ENCODE peak calls at places on chromosome 1, in ten cellular contexts. One of them, this sample, is unnamed.

GRCh38 chr1:177170756-177171535 is at the start of gene BRINP2:
- DNase-seq in fibroblast of lung: peak
- DNase-seq in stomach: peak
- DNase-seq in breast epithelium: peak
- DNase-seq in A549: peak
- DNase-seq in thyroid gland: peak
- DNase-seq in lower lobe of right lung: no peak
- DNase-seq in heart right ventricle: peak
- DNase-seq in PC-9: no peak
- DNase-seq in MM.1S: peak
- DNase-seq in this sample: no peak

GRCh38 chr1:180365039-180365438 is 135.0 kb downstream of the LHX4 start:
- DNase-seq in fibroblast of lung: no peak
- DNase-seq in stomach: no peak
- DNase-seq in breast epithelium: no peak
- DNase-seq in A549: no peak
- DNase-seq in thyroid gland: no peak
- DNase-seq in lower lobe of right lung: no peak
- DNase-seq in heart right ventricle: no peak
- DNase-seq in PC-9: no peak
- DNase-seq in MM.1S: peak
- DNase-seq in this sample: no peak

GRCh38 chr1:48038273-48038767 is 41.1 kb upstream of the TRABD2B start:
- DNase-seq in fibroblast of lung: no peak
- DNase-seq in stomach: no peak
- DNase-seq in breast epithelium: no peak
- DNase-seq in A549: no peak
- DNase-seq in thyroid gland: no peak
- DNase-seq in lower lobe of right lung: no peak
- DNase-seq in heart right ventricle: no peak
- DNase-seq in PC-9: no peak
- DNase-seq in MM.1S: no peak
- DNase-seq in this sample: no peak

GRCh38 chr1:223320959-223321358 is 43.0 kb downstream of the SUSD4 start:
- DNase-seq in fibroblast of lung: no peak
- DNase-seq in stomach: no peak
- DNase-seq in breast epithelium: no peak
- DNase-seq in A549: no peak
- DNase-seq in thyroid gland: no peak
- DNase-seq in lower lobe of right lung: no peak
- DNase-seq in heart right ventricle: no peak
- DNase-seq in PC-9: no peak
- DNase-seq in MM.1S: no peak
- DNase-seq in this sample: no peak

GRCh38 chr1:199312626-199313025 is 673.8 kb downstream of the PTPRC start:
- DNase-seq in fibroblast of lung: no peak
- DNase-seq in stomach: no peak
- DNase-seq in breast epithelium: no peak
- DNase-seq in A549: no peak
- DNase-seq in thyroid gland: no peak
- DNase-seq in lower lobe of right lung: no peak
- DNase-seq in heart right ventricle: no peak
- DNase-seq in PC-9: no peak
- DNase-seq in MM.1S: peak
- DNase-seq in this sample: no peak

GRCh38 chr1:227388771-227389170 is 70.5 kb upstream of the CDC42BPA start:
- DNase-seq in fibroblast of lung: peak
- DNase-seq in stomach: no peak
- DNase-seq in breast epithelium: no peak
- DNase-seq in A549: no peak
- DNase-seq in thyroid gland: no peak
- DNase-seq in lower lobe of right lung: no peak
- DNase-seq in heart right ventricle: no peak
- DNase-seq in PC-9: peak
- DNase-seq in MM.1S: no peak
- DNase-seq in this sample: no peak

GRCh38 chr1:110196917-110197782 is 13.0 kb upstream of the KCNC4 start:
- DNase-seq in fibroblast of lung: no peak
- DNase-seq in stomach: peak
- DNase-seq in breast epithelium: no peak
- DNase-seq in A549: peak
- DNase-seq in thyroid gland: peak
- DNase-seq in lower lobe of right lung: no peak
- DNase-seq in heart right ventricle: no peak
- DNase-seq in PC-9: peak
- DNase-seq in MM.1S: peak
- DNase-seq in this sample: peak

GRCh38 chr1:47725732-47726495 is 271.3 kb downstream of the TRABD2B start:
- DNase-seq in fibroblast of lung: peak
- DNase-seq in stomach: peak
- DNase-seq in breast epithelium: peak
- DNase-seq in A549: peak
- DNase-seq in thyroid gland: peak
- DNase-seq in lower lobe of right lung: peak
- DNase-seq in heart right ventricle: peak
- DNase-seq in PC-9: peak
- DNase-seq in MM.1S: peak
- DNase-seq in this sample: no peak

GRCh38 chr1:162270016-162270415 is 106.6 kb downstream of the SPATA46 start:
- DNase-seq in fibroblast of lung: no peak
- DNase-seq in stomach: no peak
- DNase-seq in breast epithelium: no peak
- DNase-seq in A549: no peak
- DNase-seq in thyroid gland: no peak
- DNase-seq in lower lobe of right lung: no peak
- DNase-seq in heart right ventricle: no peak
- DNase-seq in PC-9: no peak
- DNase-seq in MM.1S: no peak
- DNase-seq in this sample: no peak

GRCh38 chr1:37762516-37762915 is 2.4 kb downstream of the EPHA10 start:
- DNase-seq in fibroblast of lung: no peak
- DNase-seq in stomach: no peak
- DNase-seq in breast epithelium: no peak
- DNase-seq in A549: no peak
- DNase-seq in thyroid gland: no peak
- DNase-seq in lower lobe of right lung: no peak
- DNase-seq in heart right ventricle: no peak
- DNase-seq in PC-9: no peak
- DNase-seq in MM.1S: no peak
- DNase-seq in this sample: no peak

GRCh38 chr1:37763791-37764741 is 854 bp downstream of the EPHA10 start:
- DNase-seq in fibroblast of lung: peak
- DNase-seq in stomach: no peak
- DNase-seq in breast epithelium: no peak
- DNase-seq in A549: no peak
- DNase-seq in thyroid gland: peak
- DNase-seq in lower lobe of right lung: no peak
- DNase-seq in heart right ventricle: peak
- DNase-seq in PC-9: no peak
- DNase-seq in MM.1S: peak
- DNase-seq in this sample: no peak

GRCh38 chr1:37765937-37766664 is 1.2 kb upstream of the EPHA10 start:
- DNase-seq in fibroblast of lung: no peak
- DNase-seq in stomach: no peak
- DNase-seq in breast epithelium: no peak
- DNase-seq in A549: no peak
- DNase-seq in thyroid gland: no peak
- DNase-seq in lower lobe of right lung: no peak
- DNase-seq in heart right ventricle: no peak
- DNase-seq in PC-9: no peak
- DNase-seq in MM.1S: peak
- DNase-seq in this sample: no peak

GRCh38 chr1:37767488-37767887 is 2.6 kb upstream of the EPHA10 start:
- DNase-seq in fibroblast of lung: no peak
- DNase-seq in stomach: no peak
- DNase-seq in breast epithelium: no peak
- DNase-seq in A549: no peak
- DNase-seq in thyroid gland: no peak
- DNase-seq in lower lobe of right lung: no peak
- DNase-seq in heart right ventricle: no peak
- DNase-seq in PC-9: no peak
- DNase-seq in MM.1S: no peak
- DNase-seq in this sample: no peak

GRCh38 chr1:37764888-37765441 is at the start of gene EPHA10:
- DNase-seq in fibroblast of lung: no peak
- DNase-seq in stomach: no peak
- DNase-seq in breast epithelium: no peak
- DNase-seq in A549: no peak
- DNase-seq in thyroid gland: no peak
- DNase-seq in lower lobe of right lung: no peak
- DNase-seq in heart right ventricle: no peak
- DNase-seq in PC-9: no peak
- DNase-seq in MM.1S: no peak
- DNase-seq in this sample: no peak
- H3K4me3 ChIP-seq in fibroblast of lung: no peak
- H3K4me3 ChIP-seq in stomach: no peak
- H3K4me3 ChIP-seq in breast epithelium: no peak
- H3K4me3 ChIP-seq in A549: peak
- H3K4me3 ChIP-seq in thyroid gland: no peak
- H3K4me3 ChIP-seq in lower lobe of right lung: no peak
- H3K4me3 ChIP-seq in heart right ventricle: no peak
- H3K4me3 ChIP-seq in PC-9: no peak
- H3K4me3 ChIP-seq in MM.1S: peak
- H3K4me3 ChIP-seq in this sample: no peak

GRCh38 chr1:9295884-9296283 is 3.2 kb downstream of the SPSB1 start:
- DNase-seq in fibroblast of lung: no peak
- DNase-seq in stomach: no peak
- DNase-seq in breast epithelium: no peak
- DNase-seq in A549: no peak
- DNase-seq in thyroid gland: no peak
- DNase-seq in lower lobe of right lung: no peak
- DNase-seq in heart right ventricle: no peak
- DNase-seq in PC-9: no peak
- DNase-seq in MM.1S: no peak
- DNase-seq in this sample: no peak

GRCh38 chr1:9296850-9297249 is 4.2 kb downstream of the SPSB1 start:
- DNase-seq in fibroblast of lung: no peak
- DNase-seq in stomach: no peak
- DNase-seq in breast epithelium: no peak
- DNase-seq in A549: no peak
- DNase-seq in thyroid gland: no peak
- DNase-seq in lower lobe of right lung: no peak
- DNase-seq in heart right ventricle: no peak
- DNase-seq in PC-9: no peak
- DNase-seq in MM.1S: no peak
- DNase-seq in this sample: no peak

GRCh38 chr1:9293512-9294439 is 1.1 kb downstream of the SPSB1 start:
- DNase-seq in fibroblast of lung: peak
- DNase-seq in stomach: peak
- DNase-seq in breast epithelium: no peak
- DNase-seq in A549: no peak
- DNase-seq in thyroid gland: peak
- DNase-seq in lower lobe of right lung: no peak
- DNase-seq in heart right ventricle: no peak
- DNase-seq in PC-9: no peak
- DNase-seq in MM.1S: peak
- DNase-seq in this sample: no peak

GRCh38 chr1:9294440-9294773 is 1.7 kb downstream of the SPSB1 start:
- DNase-seq in fibroblast of lung: peak
- DNase-seq in stomach: no peak
- DNase-seq in breast epithelium: no peak
- DNase-seq in A549: no peak
- DNase-seq in thyroid gland: no peak
- DNase-seq in lower lobe of right lung: no peak
- DNase-seq in heart right ventricle: peak
- DNase-seq in PC-9: peak
- DNase-seq in MM.1S: no peak
- DNase-seq in this sample: no peak

DNA sequence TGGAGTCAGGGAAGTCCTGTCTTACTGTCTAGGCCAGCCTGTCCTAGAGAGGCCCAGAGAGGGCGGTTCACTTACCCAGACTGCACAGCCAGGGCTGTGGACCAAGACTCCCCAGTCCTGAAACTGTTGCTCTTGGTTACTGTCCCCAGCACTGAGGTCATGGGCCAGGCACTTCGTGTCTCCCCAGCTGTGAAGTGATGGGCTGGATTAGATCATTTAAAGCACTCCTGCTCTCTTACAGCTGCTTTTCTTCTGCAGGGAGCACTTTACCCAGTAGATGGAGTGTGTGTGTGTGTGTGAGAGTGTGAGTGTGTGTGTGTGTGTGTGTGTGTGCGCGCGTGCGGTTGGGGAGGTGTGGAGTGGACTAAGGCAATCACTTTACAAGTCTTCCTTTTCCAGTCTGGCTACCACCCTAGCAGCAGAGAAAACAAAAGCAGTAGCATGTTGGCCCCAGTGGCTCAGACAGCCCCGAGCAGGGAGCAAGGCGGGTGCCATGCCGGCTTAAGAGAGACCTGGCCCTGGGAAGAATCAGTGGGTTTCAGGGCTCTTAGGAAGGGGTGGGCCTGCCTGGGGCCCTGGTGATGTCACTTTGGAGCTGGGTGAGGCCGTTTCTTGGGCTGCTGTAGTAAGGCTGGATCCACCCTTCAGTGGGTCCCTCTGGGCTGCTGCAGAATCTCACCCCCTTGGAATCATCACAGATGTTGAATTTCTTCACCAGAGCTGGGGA is 2.4 kb downstream of the SPSB1 start:
- DNase-seq in fibroblast of lung: peak
- DNase-seq in stomach: no peak
- DNase-seq in breast epithelium: no peak
- DNase-seq in A549: no peak
- DNase-seq in thyroid gland: peak
- DNase-seq in lower lobe of right lung: no peak
- DNase-seq in heart right ventricle: peak
- DNase-seq in PC-9: no peak
- DNase-seq in MM.1S: peak
- DNase-seq in this sample: peak
- TF ChIP-seq CTCF in fibroblast of lung: peak
- TF ChIP-seq CTCF in stomach: no peak
- TF ChIP-seq CTCF in breast epithelium: no peak
- TF ChIP-seq CTCF in A549: no peak
- TF ChIP-seq CTCF in thyroid gland: no peak
- TF ChIP-seq CTCF in lower lobe of right lung: no peak
- TF ChIP-seq CTCF in heart right ventricle: no peak
- TF ChIP-seq CTCF in PC-9: no peak
- TF ChIP-seq CTCF in MM.1S: peak
- TF ChIP-seq CTCF in this sample: peak

DNA sequence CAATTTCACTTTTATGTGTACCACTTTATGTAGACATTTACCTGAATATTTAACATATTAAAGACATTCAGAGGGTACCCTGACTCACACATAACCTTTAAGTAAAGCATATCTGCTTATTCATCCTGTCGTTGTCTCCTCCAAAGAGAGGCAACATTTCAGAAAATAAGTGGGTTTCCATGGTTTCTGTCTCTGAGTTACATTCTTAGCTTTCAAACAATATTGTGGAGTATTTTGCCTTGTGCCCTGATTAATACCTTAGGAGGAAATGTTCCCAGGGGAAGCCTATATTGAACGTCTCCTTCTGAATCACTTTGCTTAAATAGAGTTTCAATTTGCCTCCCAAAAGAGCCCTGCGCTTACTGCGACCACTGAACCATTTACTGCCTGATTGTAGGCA is 26.1 kb downstream of the PALMD start:
- DNase-seq in fibroblast of lung: no peak
- DNase-seq in stomach: no peak
- DNase-seq in breast epithelium: no peak
- DNase-seq in A549: no peak
- DNase-seq in thyroid gland: no peak
- DNase-seq in lower lobe of right lung: no peak
- DNase-seq in heart right ventricle: no peak
- DNase-seq in PC-9: no peak
- DNase-seq in MM.1S: no peak
- DNase-seq in this sample: no peak
- H3K4me3 ChIP-seq in fibroblast of lung: no peak
- H3K4me3 ChIP-seq in stomach: no peak
- H3K4me3 ChIP-seq in breast epithelium: no peak
- H3K4me3 ChIP-seq in A549: no peak
- H3K4me3 ChIP-seq in thyroid gland: no peak
- H3K4me3 ChIP-seq in lower lobe of right lung: no peak
- H3K4me3 ChIP-seq in heart right ventricle: no peak
- H3K4me3 ChIP-seq in PC-9: no peak
- H3K4me3 ChIP-seq in MM.1S: no peak
- H3K4me3 ChIP-seq in this sample: no peak

GRCh38 chr1:50959913-50960844 is at the start of gene FAF1:
- DNase-seq in fibroblast of lung: peak
- DNase-seq in stomach: peak
- DNase-seq in breast epithelium: peak
- DNase-seq in A549: peak
- DNase-seq in thyroid gland: peak
- DNase-seq in lower lobe of right lung: peak
- DNase-seq in heart right ventricle: peak
- DNase-seq in PC-9: peak
- DNase-seq in MM.1S: no peak
- DNase-seq in this sample: peak
- TF ChIP-seq CTCF in fibroblast of lung: peak
- TF ChIP-seq CTCF in stomach: no peak
- TF ChIP-seq CTCF in breast epithelium: peak
- TF ChIP-seq CTCF in A549: no peak
- TF ChIP-seq CTCF in thyroid gland: peak
- TF ChIP-seq CTCF in lower lobe of right lung: peak
- TF ChIP-seq CTCF in heart right ventricle: no peak
- TF ChIP-seq CTCF in PC-9: peak
- TF ChIP-seq CTCF in MM.1S: no peak
- TF ChIP-seq CTCF in this sample: peak

This sample was measured in GM12864.